ENCODE peak calls at places on chromosome 15, in five cellular contexts. S is HepG2, Y is H1, N is GM12891, A is K562. F is an unnamed sample.

GRCh38 chr15:33278816-33279612 is 31.8 kb upstream of the RYR3 start:
- DNase-seq in S (no peak), Y (peak; percentile 51), N (no peak), A (no peak), F (no peak)

GRCh38 chr15:80268101-80268500 is 16.1 kb upstream of the CTXND1 start:
- DNase-seq in S (no peak), Y (no peak), N (no peak), A (no peak), F (no peak)

GRCh38 chr15:39273805-39274411 is 307.0 kb upstream of the THBS1 start:
- DNase-seq in S (peak; percentile 100), Y (no peak), N (no peak), A (no peak), F (no peak)

GRCh38 chr15:97235285-97235985 is 725.1 kb upstream of the ARRDC4 start:
- DNase-seq in S (peak; percentile 30), Y (no peak), N (peak; percentile 11), A (peak; percentile 52), F (peak; percentile 5)

GRCh38 chr15:38904298-38904697 is 339.7 kb upstream of the RASGRP1 start:
- DNase-seq in S (no peak), Y (no peak), N (no peak), A (no peak), F (no peak)

GRCh38 chr15:35484231-35484945 is 61.6 kb downstream of the DPH6 start:
- DNase-seq in S (no peak), Y (no peak), N (no peak), A (no peak), F (no peak)

GRCh38 chr15:26475554-26475953 is 297.3 kb downstream of the GABRB3 start:
- DNase-seq in S (no peak), Y (no peak), N (no peak), A (no peak), F (no peak)

GRCh38 chr15:93384886-93385285 is 295.9 kb upstream of the RGMA start:
- DNase-seq in S (no peak), Y (no peak), N (no peak), A (no peak), F (no peak)

GRCh38 chr15:49927462-49927861 is 191.6 kb downstream of the ATP8B4 start:
- DNase-seq in S (no peak), Y (no peak), N (no peak), A (no peak), F (no peak)

GRCh38 chr15:76312540-76313174 is 1.4 kb upstream of the ETFA start:
- DNase-seq in S (peak; percentile 75), Y (no peak), N (no peak), A (no peak), F (no peak)

GRCh38 chr15:88032787-88033186 is 223.8 kb downstream of the NTRK3 start:
- DNase-seq in S (no peak), Y (no peak), N (no peak), A (peak; percentile 34), F (no peak)

GRCh38 chr15:71386448-71387236 is 271.4 kb downstream of the THSD4 start:
- DNase-seq in S (no peak), Y (no peak), N (no peak), A (no peak), F (no peak)

GRCh38 chr15:39426552-39427532 is 154.0 kb upstream of the THBS1 start:
- DNase-seq in S (no peak), Y (no peak), N (peak; percentile 30), A (no peak), F (peak; percentile 34)

GRCh38 chr15:73704869-73705645 is 20.9 kb downstream of the CD276 start:
- DNase-seq in S (peak; percentile 47), Y (peak; percentile 34), N (peak; percentile 72), A (peak; percentile 82), F (peak; percentile 59)

GRCh38 chr15:71885390-71885789 is 75.0 kb downstream of the NR2E3 start:
- DNase-seq in S (no peak), Y (no peak), N (no peak), A (no peak), F (no peak)

GRCh38 chr15:55816017-55816416 is 73.1 kb upstream of the PRTG start:
- DNase-seq in S (no peak), Y (no peak), N (no peak), A (no peak), F (no peak)

GRCh38 chr15:29535952-29536351 is 266.3 kb upstream of the NSMCE3 start:
- DNase-seq in S (no peak), Y (no peak), N (no peak), A (no peak), F (no peak)

GRCh38 chr15:87326274-87326673 is 930.3 kb downstream of the NTRK3 start:
- DNase-seq in S (no peak), Y (no peak), N (no peak), A (no peak), F (no peak)

GRCh38 chr15:92155941-92156340 is 237.7 kb upstream of the ST8SIA2 start:
- DNase-seq in S (no peak), Y (no peak), N (no peak), A (no peak), F (no peak)

GRCh38 chr15:71301958-71302621 is 186.8 kb downstream of the THSD4 start:
- DNase-seq in S (no peak), Y (no peak), N (no peak), A (no peak), F (no peak)

GRCh38 chr15:41495736-41496599 is 2.3 kb downstream of the ITPKA start:
- DNase-seq in S (peak; percentile 83), Y (no peak), N (no peak), A (peak; percentile 64), F (no peak)

GRCh38 chr15:92005154-92005553 is 151.6 kb downstream of the SLCO3A1 start:
- DNase-seq in S (no peak), Y (no peak), N (no peak), A (no peak), F (no peak)

GRCh38 chr15:38941399-38941953 is 376.9 kb upstream of the RASGRP1 start:
- DNase-seq in S (no peak), Y (no peak), N (no peak), A (no peak), F (no peak)

GRCh38 chr15:32898991-32899613 is 181.3 kb downstream of the GREM1 start:
- DNase-seq in S (no peak), Y (peak; percentile 95), N (no peak), A (no peak), F (no peak)

GRCh38 chr15:64284037-64284436 is 71.9 kb downstream of the CSNK1G1 start:
- DNase-seq in S (no peak), Y (no peak), N (no peak), A (no peak), F (no peak)

GRCh38 chr15:58114812-58115211 is 23.4 kb upstream of the AQP9 start:
- DNase-seq in S (no peak), Y (no peak), N (no peak), A (peak; percentile 22), F (no peak)

GRCh38 chr15:63560741-63561448 is 36.3 kb upstream of the FBXL22 start:
- DNase-seq in S (no peak), Y (no peak), N (no peak), A (no peak), F (no peak)

GRCh38 chr15:76190767-76191538 is 120.3 kb downstream of the ETFA start:
- DNase-seq in S (peak; percentile 67), Y (peak; percentile 61), N (peak; percentile 92), A (peak; percentile 86), F (peak; percentile 95)

GRCh38 chr15:88393719-88394519 is 73.3 kb downstream of the MRPL46 start:
- DNase-seq in S (no peak), Y (no peak), N (no peak), A (no peak), F (no peak)

GRCh38 chr15:48963524-48964113 is at the start of gene SHC4:
- DNase-seq in S (peak; percentile 24), Y (no peak), N (peak; percentile 27), A (peak; percentile 61), F (no peak)

GRCh38 chr15:76340802-76341365 is 4.3 kb downstream of the ISL2 start:
- DNase-seq in S (no peak), Y (no peak), N (peak; percentile 26), A (no peak), F (no peak)

GRCh38 chr15:98887976-98888375 is 119.6 kb downstream of the PGPEP1L start:
- DNase-seq in S (no peak), Y (no peak), N (no peak), A (no peak), F (no peak)

GRCh38 chr15:65055201-65055870 is 10.1 kb downstream of the SLC51B start:
- DNase-seq in S (no peak), Y (no peak), N (no peak), A (no peak), F (no peak)

GRCh38 chr15:101386967-101387366 is 91.9 kb upstream of the SNRPA1 start:
- DNase-seq in S (no peak), Y (no peak), N (no peak), A (no peak), F (no peak)

DNA sequence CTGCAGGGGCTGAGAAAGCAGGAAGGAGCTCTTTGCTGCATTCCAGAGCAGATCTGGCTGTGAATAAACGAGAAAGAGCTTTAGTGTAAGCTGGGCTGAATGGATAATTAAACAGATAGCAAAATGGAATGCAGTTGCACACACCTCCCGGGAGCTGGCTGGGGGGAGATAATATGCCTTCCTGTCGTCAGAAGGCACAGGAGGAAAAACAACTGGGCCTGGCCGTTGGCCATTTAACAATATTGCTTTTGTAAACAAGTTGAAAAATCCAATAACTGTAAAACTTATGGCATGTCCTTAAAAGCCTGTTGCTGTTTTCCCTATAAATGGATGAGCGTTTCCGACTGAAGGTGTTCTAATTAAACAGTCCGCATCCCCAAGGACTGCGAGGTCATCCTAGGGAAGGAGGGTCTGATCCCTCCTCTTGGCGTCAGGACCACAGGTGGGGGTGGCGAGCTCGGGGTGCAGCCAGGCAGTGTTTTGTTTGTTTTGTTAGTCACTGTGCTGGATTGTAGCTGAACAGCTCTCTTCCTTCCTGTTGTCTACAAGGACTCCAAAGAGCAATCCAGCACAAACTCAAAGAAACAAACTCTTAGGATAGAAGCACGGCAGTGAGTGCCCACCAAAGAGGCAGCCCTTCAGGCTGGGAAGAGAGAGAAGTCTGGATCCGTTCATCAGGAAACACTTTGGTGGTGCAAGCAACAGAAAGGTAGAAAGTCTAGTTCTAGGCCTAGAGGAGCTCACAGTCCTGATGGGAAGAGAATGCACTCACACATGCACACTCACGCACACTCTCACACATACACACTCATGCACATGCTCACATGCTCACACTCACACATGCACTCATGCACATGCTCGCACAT is 133.4 kb upstream of the SMAD3 start:
- DNase-seq in S (peak; percentile 91), Y (no peak), N (no peak), A (no peak), F (no peak)
- TF ChIP-seq POLR2AphosphoS5 in S (no peak), Y (no peak), N (no peak), A (no peak), F (no peak)

GRCh38 chr15:83109532-83109931 is 2.1 kb downstream of the TM6SF1 start:
- DNase-seq in S (no peak), Y (no peak), N (no peak), A (no peak), F (no peak)
- TF ChIP-seq POLR2A in S (no peak), Y (no peak), N (no peak), A (no peak), F (no peak)

GRCh38 chr15:84734794-84735479 is 13.5 kb upstream of the ZNF592 start:
- DNase-seq in S (peak; percentile 56), Y (peak; percentile 88), N (no peak), A (peak; percentile 80), F (peak; percentile 48)
- TF ChIP-seq TAF1 in S (no peak), Y (peak; percentile 40), N (no peak), A (peak; percentile 39), F (no peak)

DNA sequence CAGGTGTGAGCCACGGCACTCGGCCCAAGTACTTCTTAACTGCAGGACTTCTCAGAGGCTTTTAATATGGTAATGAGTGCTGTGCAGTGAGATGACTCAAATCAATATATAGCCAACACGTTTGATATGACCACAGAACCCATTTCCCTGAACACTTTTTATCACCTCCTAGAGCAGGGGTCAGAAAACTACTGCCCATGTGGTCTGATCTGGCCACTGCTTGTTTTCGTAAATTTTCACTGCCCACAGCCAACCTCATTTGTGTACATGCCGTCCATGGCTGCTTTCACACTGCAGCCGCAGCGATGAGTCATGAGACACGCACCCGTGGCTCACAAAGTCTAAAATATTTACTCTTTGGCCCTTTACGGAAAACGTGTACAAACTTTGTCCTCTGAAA is 179.2 kb downstream of the RORA start:
- DNase-seq in S (peak; percentile 24), Y (no peak), N (no peak), A (no peak), F (no peak)
- TF ChIP-seq POLR2AphosphoS5 in S (no peak), Y (no peak), N (no peak), A (no peak), F (no peak)